ENCODE peak calls at places on chromosome 18, in four cellular contexts. N, M, B and C are unnamed samples.

GRCh38 chr18:12744103-12744502 is 41.3 kb downstream of the PSMG2 start:
- DNase-seq in M (no peak), B (peak), N (peak), C (no peak)

GRCh38 chr18:3148930-3149535 is 70.7 kb downstream of the MYOM1 start:
- DNase-seq in M (no peak), N (no peak), B (no peak), C (no peak)

GRCh38 chr18:23977709-23978483 is 36.7 kb upstream of the TTC39C start:
- DNase-seq in N (no peak), M (no peak), B (no peak), C (no peak)

GRCh38 chr18:45962461-45962860 is 4.7 kb downstream of the EPG5 start:
- DNase-seq in B (no peak), N (peak), M (peak), C (no peak)

GRCh38 chr18:77021075-77021474 is 111.5 kb downstream of the MBP start:
- DNase-seq in M (no peak), N (no peak), B (no peak), C (no peak)

GRCh38 chr18:35745814-35746213 is 164.3 kb downstream of the GALNT1 start:
- DNase-seq in N (no peak), M (no peak), B (no peak), C (no peak)

GRCh38 chr18:13217466-13217961 is 1.0 kb upstream of the LDLRAD4 start:
- DNase-seq in N (no peak), B (peak), M (no peak), C (peak)

GRCh38 chr18:74346206-74346605 is 30.6 kb downstream of the C18orf63 start:
- DNase-seq in M (no peak), N (no peak), B (no peak), C (no peak)

GRCh38 chr18:36942264-36942663 is 113.3 kb downstream of the KIAA1328 start:
- DNase-seq in B (peak), M (no peak), N (peak), C (peak)

GRCh38 chr18:26574958-26575864 is 26.9 kb upstream of the KCTD1 start:
- DNase-seq in N (peak), B (no peak), M (no peak), C (peak)
- TF ChIP-seq TARDBP in N (no peak), B (no peak), M (no peak), C (no peak)

GRCh38 chr18:22503803-22504202 is 86.1 kb upstream of the CTAGE1 start:
- DNase-seq in M (no peak), B (no peak), N (no peak), C (no peak)
- TF ChIP-seq TARDBP in M (no peak), B (no peak), N (no peak), C (no peak)

DNA sequence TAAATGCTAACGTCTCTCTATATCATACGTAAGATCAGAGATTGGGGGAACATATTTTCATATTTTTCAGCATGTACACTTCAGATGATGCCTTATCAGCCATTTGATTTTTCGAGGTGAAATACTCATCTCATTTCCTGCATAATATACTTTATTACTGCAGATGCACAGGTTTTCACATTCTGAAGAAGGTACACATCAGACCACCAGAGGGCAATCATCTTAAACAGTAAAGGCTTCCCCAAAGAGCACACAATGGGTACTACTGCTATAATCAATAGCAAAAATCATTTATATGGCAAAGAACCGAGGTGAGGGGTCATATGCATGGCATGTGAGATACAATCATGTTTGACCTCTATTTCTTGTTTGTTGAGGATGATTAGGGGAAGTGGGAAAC is 118.9 kb downstream of the EPB41L3 start:
- DNase-seq in N (peak), B (no peak), M (no peak), C (peak)
- TF ChIP-seq TARDBP in N (no peak), B (no peak), M (no peak), C (no peak)

GRCh38 chr18:59864446-59864764 is 35.4 kb upstream of the PMAIP1 start:
- DNase-seq in M (no peak), N (no peak), B (no peak), C (no peak)
- TF ChIP-seq TARDBP in M (no peak), N (no peak), B (no peak), C (no peak)

GRCh38 chr18:68797901-68798300 is at the start of gene CCDC102B:
- DNase-seq in M (no peak), B (no peak), N (no peak), C (no peak)

GRCh38 chr18:68800075-68800474 is 2.2 kb downstream of the CCDC102B start:
- DNase-seq in M (no peak), B (no peak), N (no peak), C (no peak)

GRCh38 chr18:68791801-68792200 is 6.1 kb upstream of the CCDC102B start:
- DNase-seq in N (peak), M (no peak), B (no peak), C (no peak)

GRCh38 chr18:68796936-68797690 is 767 bp upstream of the CCDC102B start:
- DNase-seq in N (no peak), B (no peak), M (no peak), C (no peak)
- TF ChIP-seq TARDBP in N (no peak), B (no peak), M (no peak), C (no peak)

GRCh38 chr18:8329186-8329771 is 280.0 kb upstream of the RAB12 start:
- DNase-seq in N (peak), M (no peak), B (no peak), C (no peak)
- TF ChIP-seq TARDBP in N (no peak), M (no peak), B (no peak), C (no peak)

GRCh38 chr18:48135436-48135966 is 205.0 kb upstream of the SMAD2 start:
- DNase-seq in M (no peak), B (no peak), N (no peak), C (no peak)

GRCh38 chr18:48133675-48134251 is 203.3 kb upstream of the SMAD2 start:
- DNase-seq in B (no peak), N (no peak), M (no peak), C (no peak)

GRCh38 chr18:48136051-48136543 is 205.6 kb upstream of the SMAD2 start:
- DNase-seq in N (no peak), B (no peak), M (no peak), C (no peak)

GRCh38 chr18:48132993-48133674 is 202.7 kb upstream of the SMAD2 start:
- DNase-seq in B (no peak), N (no peak), M (no peak), C (no peak)

GRCh38 chr18:48134609-48135008 is 204.2 kb upstream of the SMAD2 start:
- DNase-seq in B (no peak), M (no peak), N (no peak), C (no peak)
- TF ChIP-seq TARDBP in B (no peak), M (no peak), N (no peak), C (no peak)

GRCh38 chr18:6748241-6748640 is 18.7 kb downstream of the ARHGAP28 start:
- DNase-seq in B (no peak), M (no peak), N (no peak), C (no peak)

GRCh38 chr18:6751207-6751606 is 21.7 kb downstream of the ARHGAP28 start:
- DNase-seq in N (no peak), B (no peak), M (no peak), C (no peak)

GRCh38 chr18:6755107-6755506 is 25.6 kb downstream of the ARHGAP28 start:
- DNase-seq in M (no peak), N (no peak), B (no peak), C (no peak)

GRCh38 chr18:6750411-6750810 is 20.9 kb downstream of the ARHGAP28 start:
- DNase-seq in B (no peak), N (no peak), M (no peak), C (no peak)

DNA sequence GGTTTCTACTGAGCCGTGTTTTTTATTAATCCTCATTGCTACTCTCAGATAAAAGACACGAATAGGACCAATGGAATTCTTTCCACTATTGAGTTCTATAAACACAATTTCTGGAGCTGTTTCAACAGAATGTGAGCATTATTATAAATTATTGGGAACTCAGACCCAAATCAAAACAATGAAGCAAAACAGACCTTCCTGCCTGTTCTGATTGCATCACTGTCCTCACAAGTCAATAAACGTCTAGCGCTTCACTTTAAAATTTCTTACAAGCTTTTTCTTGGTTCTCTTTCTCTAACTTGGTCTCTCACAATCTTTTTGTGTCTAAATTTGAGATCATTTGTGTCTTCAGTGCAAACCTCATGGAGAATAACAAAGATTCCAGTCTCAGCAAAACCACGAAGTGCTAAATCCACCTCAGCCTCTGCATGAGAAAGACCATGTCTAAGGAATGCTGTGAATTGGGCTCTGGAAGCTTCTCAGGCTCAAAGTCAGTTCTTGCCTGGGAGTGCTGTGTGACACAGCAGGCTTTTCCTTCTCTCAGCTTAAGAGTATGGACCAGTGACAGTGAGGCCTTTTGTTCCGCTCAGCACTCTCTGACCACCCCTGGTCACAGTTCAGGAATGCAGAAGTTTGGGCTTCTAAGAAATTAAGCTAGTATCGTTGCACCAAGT is 22.8 kb downstream of the ARHGAP28 start:
- DNase-seq in B (no peak), M (no peak), N (no peak), C (no peak)
- TF ChIP-seq TARDBP in B (no peak), M (no peak), N (no peak), C (no peak)